ENCODE peak calls at places on chromosome X, in four cellular contexts. One of them, this sample, is unnamed.

GRCh38 chrX:39739585-39739984 is 358.2 kb downstream of the BCOR start:
- DNase-seq in H9: no peak
- DNase-seq in mesendoderm: no peak
- DNase-seq in IMR-90: no peak
- DNase-seq in this sample: no peak

GRCh38 chrX:96705905-96706304 is 21.3 kb downstream of the DIAPH2 start:
- DNase-seq in H9: no peak
- DNase-seq in mesendoderm: no peak
- DNase-seq in IMR-90: no peak
- DNase-seq in this sample: no peak

GRCh38 chrX:40166582-40166981 is 68.8 kb upstream of the BCOR start:
- DNase-seq in H9: peak
- DNase-seq in mesendoderm: peak
- DNase-seq in IMR-90: peak
- DNase-seq in this sample: peak

GRCh38 chrX:146173742-146174141 is 356.1 kb downstream of the SLITRK2 start:
- DNase-seq in H9: no peak
- DNase-seq in mesendoderm: no peak
- DNase-seq in IMR-90: no peak
- DNase-seq in this sample: no peak

GRCh38 chrX:264634-265455 is 16.3 kb upstream of the PLCXD1 start:
- DNase-seq in H9: no peak
- DNase-seq in mesendoderm: no peak
- DNase-seq in IMR-90: no peak
- DNase-seq in this sample: no peak

GRCh38 chrX:97399400-97399799 is 515.7 kb downstream of the RPA4 start:
- DNase-seq in H9: no peak
- DNase-seq in mesendoderm: peak
- DNase-seq in IMR-90: peak
- DNase-seq in this sample: peak

GRCh38 chrX:132216283-132216682 is 3.0 kb downstream of the RAP2C start:
- DNase-seq in H9: no peak
- DNase-seq in mesendoderm: no peak
- DNase-seq in IMR-90: no peak
- DNase-seq in this sample: peak

GRCh38 chrX:15495801-15496200 is 2.7 kb upstream of the PIR start:
- DNase-seq in H9: no peak
- DNase-seq in mesendoderm: no peak
- DNase-seq in IMR-90: no peak
- DNase-seq in this sample: no peak

GRCh38 chrX:51408462-51408861 is 75.8 kb downstream of the NUDT10 start:
- DNase-seq in H9: no peak
- DNase-seq in mesendoderm: no peak
- DNase-seq in IMR-90: no peak
- DNase-seq in this sample: no peak

GRCh38 chrX:51281758-51282318 is 50.8 kb upstream of the NUDT10 start:
- DNase-seq in H9: no peak
- DNase-seq in mesendoderm: no peak
- DNase-seq in IMR-90: no peak
- DNase-seq in this sample: no peak

GRCh38 chrX:74242484-74243138 is 61.4 kb upstream of the ZCCHC13 start:
- DNase-seq in H9: no peak
- DNase-seq in mesendoderm: no peak
- DNase-seq in IMR-90: peak
- DNase-seq in this sample: peak

GRCh38 chrX:64191281-64192010 is 14.1 kb downstream of the AMER1 start:
- DNase-seq in H9: no peak
- DNase-seq in mesendoderm: no peak
- DNase-seq in IMR-90: no peak
- DNase-seq in this sample: no peak

GRCh38 chrX:29491659-29492058 is 723.7 kb upstream of the MAGEB2 start:
- DNase-seq in H9: no peak
- DNase-seq in mesendoderm: no peak
- DNase-seq in IMR-90: no peak
- DNase-seq in this sample: no peak

GRCh38 chrX:44428989-44429627 is 85.6 kb upstream of the EFHC2 start:
- DNase-seq in H9: no peak
- DNase-seq in mesendoderm: no peak
- DNase-seq in IMR-90: no peak
- DNase-seq in this sample: no peak

GRCh38 chrX:1322393-1322792 is 14.2 kb upstream of the IL3RA start:
- DNase-seq in H9: no peak
- DNase-seq in mesendoderm: no peak
- DNase-seq in IMR-90: no peak
- DNase-seq in this sample: peak

GRCh38 chrX:40107291-40108083 is 9.7 kb upstream of the BCOR start:
- DNase-seq in H9: peak
- DNase-seq in mesendoderm: peak
- DNase-seq in IMR-90: no peak
- DNase-seq in this sample: peak

GRCh38 chrX:6129195-6129594 is 99.5 kb downstream of the NLGN4X start:
- DNase-seq in H9: no peak
- DNase-seq in mesendoderm: no peak
- DNase-seq in IMR-90: no peak
- DNase-seq in this sample: no peak

GRCh38 chrX:3345281-3346081 is 971 bp downstream of the MXRA5 start:
- DNase-seq in H9: peak
- DNase-seq in mesendoderm: peak
- DNase-seq in IMR-90: no peak
- DNase-seq in this sample: peak

GRCh38 chrX:31383991-31384390 is 312.1 kb upstream of the FTHL17 start:
- DNase-seq in H9: no peak
- DNase-seq in mesendoderm: no peak
- DNase-seq in IMR-90: no peak
- DNase-seq in this sample: no peak

GRCh38 chrX:19303216-19303880 is 40.4 kb upstream of the PDHA1 start:
- DNase-seq in H9: no peak
- DNase-seq in mesendoderm: no peak
- DNase-seq in IMR-90: peak
- DNase-seq in this sample: peak

GRCh38 chrX:108537005-108537404 is 97.4 kb downstream of the COL4A5 start:
- DNase-seq in H9: no peak
- DNase-seq in mesendoderm: peak
- DNase-seq in IMR-90: peak
- DNase-seq in this sample: peak

GRCh38 chrX:49242545-49243066 is 7.3 kb downstream of the CCDC22 start:
- DNase-seq in H9: no peak
- DNase-seq in mesendoderm: no peak
- DNase-seq in IMR-90: no peak
- DNase-seq in this sample: no peak

GRCh38 chrX:86148024-86148511 is at the start of gene DACH2:
- DNase-seq in H9: peak
- DNase-seq in mesendoderm: peak
- DNase-seq in IMR-90: peak
- DNase-seq in this sample: peak

GRCh38 chrX:133726211-133726630 is 259.2 kb downstream of the GPC3 start:
- DNase-seq in H9: no peak
- DNase-seq in mesendoderm: peak
- DNase-seq in IMR-90: peak
- DNase-seq in this sample: peak

GRCh38 chrX:46791927-46792825 is 33.3 kb upstream of the SLC9A7 start:
- DNase-seq in H9: peak
- DNase-seq in mesendoderm: peak
- DNase-seq in IMR-90: peak
- DNase-seq in this sample: peak

GRCh38 chrX:46463682-46464081 is 81.5 kb downstream of the ZNF674 start:
- DNase-seq in H9: no peak
- DNase-seq in mesendoderm: no peak
- DNase-seq in IMR-90: no peak
- DNase-seq in this sample: no peak

GRCh38 chrX:10620121-10620699 is at the start of gene MID1:
- DNase-seq in H9: peak
- DNase-seq in mesendoderm: peak
- DNase-seq in IMR-90: peak
- DNase-seq in this sample: peak

GRCh38 chrX:49230500-49231232 is 2.5 kb downstream of the CACNA1F start:
- DNase-seq in H9: peak
- DNase-seq in mesendoderm: peak
- DNase-seq in IMR-90: no peak
- DNase-seq in this sample: no peak

GRCh38 chrX:49829016-49829415 is at the start of gene PAGE4:
- DNase-seq in H9: peak
- DNase-seq in mesendoderm: peak
- DNase-seq in IMR-90: no peak
- DNase-seq in this sample: no peak

GRCh38 chrX:2320580-2321327 is 180.0 kb downstream of the DHRSX start:
- DNase-seq in H9: no peak
- DNase-seq in mesendoderm: peak
- DNase-seq in IMR-90: peak
- DNase-seq in this sample: peak

GRCh38 chrX:27987862-27988646 is 6.8 kb upstream of the DCAF8L1 start:
- DNase-seq in H9: no peak
- DNase-seq in mesendoderm: peak
- DNase-seq in IMR-90: no peak
- DNase-seq in this sample: no peak

GRCh38 chrX:135981010-135981409 is 4.2 kb upstream of the SLC9A6 start:
- DNase-seq in H9: no peak
- DNase-seq in mesendoderm: no peak
- DNase-seq in IMR-90: no peak
- DNase-seq in this sample: no peak

GRCh38 chrX:71533850-71534515 is 1.1 kb downstream of the OGT start:
- DNase-seq in H9: peak
- DNase-seq in mesendoderm: peak
- DNase-seq in IMR-90: peak
- DNase-seq in this sample: peak

GRCh38 chrX:34879876-34880275 is 62.7 kb upstream of the FAM47B start:
- DNase-seq in H9: no peak
- DNase-seq in mesendoderm: no peak
- DNase-seq in IMR-90: no peak
- DNase-seq in this sample: no peak

GRCh38 chrX:16917120-16917519 is 29.3 kb upstream of the REPS2 start:
- DNase-seq in H9: no peak
- DNase-seq in mesendoderm: no peak
- DNase-seq in IMR-90: no peak
- DNase-seq in this sample: no peak
- H3K18ac ChIP-seq in H9: no peak
- H3K18ac ChIP-seq in mesendoderm: no peak
- H3K18ac ChIP-seq in IMR-90: no peak
- H3K18ac ChIP-seq in this sample: no peak

GRCh38 chrX:12947545-12948235 is 27.2 kb upstream of the TMSB4X start:
- DNase-seq in H9: no peak
- DNase-seq in mesendoderm: no peak
- DNase-seq in IMR-90: no peak
- DNase-seq in this sample: no peak
- H3K9ac ChIP-seq in H9: no peak
- H3K9ac ChIP-seq in mesendoderm: peak
- H3K9ac ChIP-seq in IMR-90: no peak
- H3K9ac ChIP-seq in this sample: peak

DNA sequence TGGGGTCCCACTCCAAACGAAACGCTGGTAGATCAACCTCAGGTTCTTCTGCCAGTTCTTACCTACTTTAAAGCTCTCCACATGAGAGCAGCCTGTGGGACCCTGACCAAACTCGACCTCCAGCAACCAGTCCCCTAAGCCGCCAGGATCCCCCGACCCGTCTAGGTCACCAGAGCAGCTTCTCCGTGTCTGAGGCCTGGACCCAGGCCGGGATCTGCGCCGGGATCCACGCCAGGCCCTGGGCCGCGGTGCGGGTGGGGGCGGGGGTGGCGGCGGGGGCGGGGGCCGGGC is 1.4 kb downstream of the USP51 start:
- DNase-seq in H9: no peak
- DNase-seq in mesendoderm: no peak
- DNase-seq in IMR-90: no peak
- DNase-seq in this sample: no peak
- H3K18ac ChIP-seq in H9: no peak
- H3K18ac ChIP-seq in mesendoderm: no peak
- H3K18ac ChIP-seq in IMR-90: no peak
- H3K18ac ChIP-seq in this sample: no peak

DNA sequence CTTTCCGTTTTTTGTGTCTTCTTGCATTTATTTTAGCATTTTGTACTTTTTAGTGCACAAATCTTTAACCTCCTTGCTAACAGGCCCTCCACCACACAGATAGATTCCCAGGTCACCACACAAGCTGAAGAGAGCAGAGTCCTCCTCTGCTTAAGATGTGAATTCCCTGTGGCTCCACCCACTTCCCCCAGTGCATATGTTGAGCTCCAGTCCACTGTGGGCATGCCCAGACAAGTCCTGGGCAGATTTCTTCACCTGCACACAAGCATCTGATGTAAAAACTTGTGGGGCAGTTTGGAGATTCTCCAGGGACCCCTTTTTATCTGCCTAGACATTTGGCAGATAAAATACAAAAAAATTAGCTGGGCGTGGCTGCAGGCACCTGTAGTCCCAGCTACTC is 19.8 kb upstream of the PASD1 start:
- DNase-seq in H9: peak
- DNase-seq in mesendoderm: no peak
- DNase-seq in IMR-90: no peak
- DNase-seq in this sample: no peak
- H3K9ac ChIP-seq in H9: no peak
- H3K9ac ChIP-seq in mesendoderm: no peak
- H3K9ac ChIP-seq in IMR-90: no peak
- H3K9ac ChIP-seq in this sample: no peak

This sample was measured in mesenchymal stem cell.